ENCODE peak calls at places on chromosomes 12 and 14, in ten cellular contexts. One of them, this sample, is unnamed. For H3K4me1, the result is how much of the 10 kb centered on the place peaks cover.

GRCh38 chr12:116916714-116917114 is 6.0 kb downstream of the FBXW8 start:
- DNase-seq in esophagus squamous epithelium: no peak
- DNase-seq in prostate gland: no peak
- DNase-seq in neural progenitor cell: no peak
- DNase-seq in IMR-90: peak
- DNase-seq in right atrium auricular region: no peak
- DNase-seq in suprapubic skin: no peak
- DNase-seq in body of pancreas: peak
- DNase-seq in HCT116: peak
- DNase-seq in OCI-LY7: peak
- DNase-seq in this sample: no peak

GRCh38 chr12:57455374-57456144 is 452 bp downstream of the INHBE start:
- DNase-seq in esophagus squamous epithelium: no peak
- DNase-seq in prostate gland: no peak
- DNase-seq in neural progenitor cell: no peak
- DNase-seq in IMR-90: no peak
- DNase-seq in right atrium auricular region: no peak
- DNase-seq in suprapubic skin: no peak
- DNase-seq in body of pancreas: no peak
- DNase-seq in HCT116: no peak
- DNase-seq in OCI-LY7: no peak
- DNase-seq in this sample: no peak

GRCh38 chr12:75735853-75736252 is 224.4 kb upstream of the KRR1 start:
- DNase-seq in esophagus squamous epithelium: no peak
- DNase-seq in prostate gland: no peak
- DNase-seq in neural progenitor cell: no peak
- DNase-seq in IMR-90: no peak
- DNase-seq in right atrium auricular region: no peak
- DNase-seq in suprapubic skin: no peak
- DNase-seq in body of pancreas: peak
- DNase-seq in HCT116: no peak
- DNase-seq in OCI-LY7: no peak
- DNase-seq in this sample: no peak

GRCh38 chr14:30882431-30882830 is 8.1 kb downstream of the COCH start:
- DNase-seq in esophagus squamous epithelium: no peak
- DNase-seq in prostate gland: no peak
- DNase-seq in neural progenitor cell: no peak
- DNase-seq in IMR-90: no peak
- DNase-seq in right atrium auricular region: no peak
- DNase-seq in suprapubic skin: no peak
- DNase-seq in body of pancreas: no peak
- DNase-seq in HCT116: no peak
- DNase-seq in OCI-LY7: no peak
- DNase-seq in this sample: no peak

GRCh38 chr14:71705460-71705859 is 226.8 kb upstream of the RGS6 start:
- DNase-seq in esophagus squamous epithelium: no peak
- DNase-seq in prostate gland: no peak
- DNase-seq in neural progenitor cell: no peak
- DNase-seq in IMR-90: peak
- DNase-seq in right atrium auricular region: no peak
- DNase-seq in suprapubic skin: no peak
- DNase-seq in body of pancreas: no peak
- DNase-seq in HCT116: no peak
- DNase-seq in OCI-LY7: no peak
- DNase-seq in this sample: no peak

GRCh38 chr12:25056486-25057130 is 107.7 kb upstream of the BCAT1 start:
- DNase-seq in esophagus squamous epithelium: no peak
- DNase-seq in prostate gland: no peak
- DNase-seq in neural progenitor cell: no peak
- DNase-seq in IMR-90: no peak
- DNase-seq in right atrium auricular region: no peak
- DNase-seq in suprapubic skin: no peak
- DNase-seq in body of pancreas: no peak
- DNase-seq in HCT116: no peak
- DNase-seq in OCI-LY7: peak
- DNase-seq in this sample: no peak

GRCh38 chr14:51869426-51870113 is 9.2 kb downstream of the GNG2 start:
- DNase-seq in esophagus squamous epithelium: no peak
- DNase-seq in prostate gland: no peak
- DNase-seq in neural progenitor cell: no peak
- DNase-seq in IMR-90: no peak
- DNase-seq in right atrium auricular region: no peak
- DNase-seq in suprapubic skin: no peak
- DNase-seq in body of pancreas: no peak
- DNase-seq in HCT116: no peak
- DNase-seq in OCI-LY7: no peak
- DNase-seq in this sample: no peak

GRCh38 chr12:22110176-22110575 is 64.2 kb downstream of the CMAS start:
- DNase-seq in esophagus squamous epithelium: no peak
- DNase-seq in prostate gland: no peak
- DNase-seq in neural progenitor cell: no peak
- DNase-seq in IMR-90: no peak
- DNase-seq in right atrium auricular region: no peak
- DNase-seq in suprapubic skin: no peak
- DNase-seq in body of pancreas: no peak
- DNase-seq in HCT116: no peak
- DNase-seq in OCI-LY7: no peak
- DNase-seq in this sample: no peak

GRCh38 chr12:113678222-113678621 is 206.6 kb upstream of the LHX5 start:
- DNase-seq in esophagus squamous epithelium: no peak
- DNase-seq in prostate gland: no peak
- DNase-seq in neural progenitor cell: no peak
- DNase-seq in IMR-90: no peak
- DNase-seq in right atrium auricular region: no peak
- DNase-seq in suprapubic skin: no peak
- DNase-seq in body of pancreas: no peak
- DNase-seq in HCT116: no peak
- DNase-seq in OCI-LY7: no peak
- DNase-seq in this sample: no peak

GRCh38 chr12:109734219-109735000 is 20.8 kb downstream of the FAM222A start:
- DNase-seq in esophagus squamous epithelium: no peak
- DNase-seq in prostate gland: no peak
- DNase-seq in neural progenitor cell: peak
- DNase-seq in IMR-90: peak
- DNase-seq in right atrium auricular region: no peak
- DNase-seq in suprapubic skin: peak
- DNase-seq in body of pancreas: peak
- DNase-seq in HCT116: no peak
- DNase-seq in OCI-LY7: no peak
- DNase-seq in this sample: peak

GRCh38 chr12:50961708-50962107 is 9.4 kb downstream of the HIGD1C start:
- DNase-seq in esophagus squamous epithelium: no peak
- DNase-seq in prostate gland: no peak
- DNase-seq in neural progenitor cell: no peak
- DNase-seq in IMR-90: peak
- DNase-seq in right atrium auricular region: no peak
- DNase-seq in suprapubic skin: no peak
- DNase-seq in body of pancreas: no peak
- DNase-seq in HCT116: no peak
- DNase-seq in OCI-LY7: no peak
- DNase-seq in this sample: no peak

GRCh38 chr12:123763093-123763492 is 992 bp downstream of the DNAH10 start:
- DNase-seq in esophagus squamous epithelium: no peak
- DNase-seq in prostate gland: no peak
- DNase-seq in neural progenitor cell: peak
- DNase-seq in IMR-90: no peak
- DNase-seq in right atrium auricular region: no peak
- DNase-seq in suprapubic skin: no peak
- DNase-seq in body of pancreas: peak
- DNase-seq in HCT116: no peak
- DNase-seq in OCI-LY7: no peak
- DNase-seq in this sample: no peak

GRCh38 chr14:57391609-57392195 is 1.3 kb downstream of the NAA30 start:
- DNase-seq in esophagus squamous epithelium: no peak
- DNase-seq in prostate gland: no peak
- DNase-seq in neural progenitor cell: peak
- DNase-seq in IMR-90: peak
- DNase-seq in right atrium auricular region: no peak
- DNase-seq in suprapubic skin: no peak
- DNase-seq in body of pancreas: no peak
- DNase-seq in HCT116: no peak
- DNase-seq in OCI-LY7: peak
- DNase-seq in this sample: no peak

GRCh38 chr12:109057376-109057775 is 5.0 kb downstream of the USP30 start:
- DNase-seq in esophagus squamous epithelium: no peak
- DNase-seq in prostate gland: no peak
- DNase-seq in neural progenitor cell: no peak
- DNase-seq in IMR-90: no peak
- DNase-seq in right atrium auricular region: no peak
- DNase-seq in suprapubic skin: no peak
- DNase-seq in body of pancreas: no peak
- DNase-seq in HCT116: no peak
- DNase-seq in OCI-LY7: no peak
- DNase-seq in this sample: no peak

DNA sequence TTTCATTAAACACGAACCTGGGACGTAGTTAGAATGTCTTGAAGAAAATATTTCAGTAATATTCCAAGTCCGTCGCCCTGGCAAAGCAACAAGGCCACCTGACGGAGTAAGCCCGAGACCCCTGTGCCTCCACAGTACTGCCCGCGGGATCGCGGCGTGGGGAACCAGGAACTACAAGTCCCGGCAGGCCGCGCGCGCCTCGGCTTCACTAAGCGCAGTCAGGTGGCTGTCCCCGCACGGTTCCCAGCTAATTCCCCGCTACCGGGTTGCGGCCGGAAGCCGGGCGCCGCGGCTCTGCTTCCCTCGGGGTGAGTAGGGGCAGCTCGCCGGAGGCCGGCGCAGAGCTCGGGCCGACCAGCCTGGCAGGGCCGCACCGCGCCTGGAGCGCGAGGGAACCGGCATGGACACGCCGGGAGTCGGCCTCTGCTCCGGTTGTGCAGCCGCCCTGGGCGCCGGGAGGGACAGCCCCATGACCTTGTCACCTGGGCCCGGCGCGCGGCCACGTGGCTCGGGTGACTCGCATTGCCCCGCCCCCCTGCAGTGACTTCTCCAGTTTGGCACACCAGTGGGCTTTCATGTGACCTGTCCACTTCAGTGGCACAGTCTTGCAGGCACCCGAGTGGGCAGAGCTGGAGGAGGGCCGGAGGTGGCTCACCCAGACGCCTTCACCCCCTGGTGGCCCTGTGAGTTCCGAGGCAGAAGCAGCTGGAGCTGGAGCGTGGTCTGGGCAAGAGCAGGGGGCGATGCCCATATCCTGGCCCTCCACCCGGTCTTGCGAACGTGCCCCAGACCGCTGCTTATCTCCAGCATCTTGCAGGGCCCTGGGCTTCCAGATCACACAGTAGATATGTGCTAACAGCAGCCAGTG is at the start of gene ADCK1:
- DNase-seq in esophagus squamous epithelium: peak
- DNase-seq in prostate gland: peak
- DNase-seq in neural progenitor cell: peak
- DNase-seq in IMR-90: peak
- DNase-seq in right atrium auricular region: peak
- DNase-seq in suprapubic skin: peak
- DNase-seq in body of pancreas: peak
- DNase-seq in HCT116: peak
- DNase-seq in OCI-LY7: peak
- DNase-seq in this sample: peak
- TF ChIP-seq CTCF in esophagus squamous epithelium: no peak
- TF ChIP-seq CTCF in prostate gland: peak
- TF ChIP-seq CTCF in neural progenitor cell: peak
- TF ChIP-seq CTCF in IMR-90: peak
- TF ChIP-seq CTCF in right atrium auricular region: no peak
- TF ChIP-seq CTCF in suprapubic skin: peak
- TF ChIP-seq CTCF in body of pancreas: peak
- TF ChIP-seq CTCF in HCT116: peak
- TF ChIP-seq CTCF in OCI-LY7: peak
- TF ChIP-seq CTCF in this sample: peak

DNA sequence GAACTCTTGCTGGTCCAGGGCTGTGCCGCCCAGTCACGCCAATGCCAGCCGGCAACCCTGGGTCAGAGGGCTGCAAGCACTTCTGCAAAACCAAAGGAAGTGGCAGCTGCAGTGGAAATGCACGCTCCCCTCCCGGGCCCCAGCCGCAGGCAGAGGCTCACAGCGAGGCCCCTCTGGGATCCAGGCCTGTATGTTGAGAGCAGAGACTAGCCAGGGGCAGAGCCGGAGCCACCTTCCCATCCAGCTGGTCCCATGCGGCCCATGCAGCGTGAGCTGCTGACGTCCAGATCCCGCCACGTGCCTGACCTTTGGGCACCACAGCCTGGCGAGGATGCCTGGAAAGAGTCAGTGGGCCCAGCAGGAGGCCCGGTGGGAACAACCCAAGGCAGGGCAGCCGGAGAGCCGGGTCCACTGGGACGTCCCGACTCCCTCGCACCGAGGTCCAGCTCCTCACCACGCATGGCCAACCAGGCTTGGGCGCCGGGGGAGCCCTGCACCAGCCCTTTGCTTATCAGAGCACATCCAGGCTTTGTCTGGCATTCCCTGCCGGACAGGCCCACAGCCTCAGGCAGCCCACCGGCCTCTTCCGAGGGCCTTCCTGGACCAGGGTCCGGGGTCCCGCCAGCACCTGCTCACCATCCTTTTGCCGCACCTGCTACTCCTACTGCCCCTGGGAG is 4.3 kb downstream of the GPR132 start:
- DNase-seq in esophagus squamous epithelium: no peak
- DNase-seq in prostate gland: no peak
- DNase-seq in neural progenitor cell: no peak
- DNase-seq in IMR-90: no peak
- DNase-seq in right atrium auricular region: no peak
- DNase-seq in suprapubic skin: no peak
- DNase-seq in body of pancreas: peak
- DNase-seq in HCT116: no peak
- DNase-seq in OCI-LY7: peak
- DNase-seq in this sample: peak
- H3K4me1 ChIP-seq in esophagus squamous epithelium: under half
- H3K4me1 ChIP-seq in prostate gland: under half
- H3K4me1 ChIP-seq in neural progenitor cell: under half
- H3K4me1 ChIP-seq in IMR-90: under half
- H3K4me1 ChIP-seq in right atrium auricular region: under half
- H3K4me1 ChIP-seq in suprapubic skin: under half
- H3K4me1 ChIP-seq in body of pancreas: under half
- H3K4me1 ChIP-seq in HCT116: under half
- H3K4me1 ChIP-seq in OCI-LY7: under half
- H3K4me1 ChIP-seq in this sample: under half

GRCh38 chr12:561116-561705 is 101.5 kb downstream of the B4GALNT3 start:
- DNase-seq in esophagus squamous epithelium: no peak
- DNase-seq in prostate gland: no peak
- DNase-seq in neural progenitor cell: no peak
- DNase-seq in IMR-90: no peak
- DNase-seq in right atrium auricular region: no peak
- DNase-seq in suprapubic skin: no peak
- DNase-seq in body of pancreas: no peak
- DNase-seq in HCT116: no peak
- DNase-seq in OCI-LY7: no peak
- DNase-seq in this sample: peak
- H3K4me3 ChIP-seq in esophagus squamous epithelium: no peak
- H3K4me3 ChIP-seq in prostate gland: no peak
- H3K4me3 ChIP-seq in neural progenitor cell: no peak
- H3K4me3 ChIP-seq in IMR-90: no peak
- H3K4me3 ChIP-seq in right atrium auricular region: no peak
- H3K4me3 ChIP-seq in suprapubic skin: peak
- H3K4me3 ChIP-seq in body of pancreas: no peak
- H3K4me3 ChIP-seq in HCT116: no peak
- H3K4me3 ChIP-seq in OCI-LY7: no peak
- H3K4me3 ChIP-seq in this sample: no peak

DNA sequence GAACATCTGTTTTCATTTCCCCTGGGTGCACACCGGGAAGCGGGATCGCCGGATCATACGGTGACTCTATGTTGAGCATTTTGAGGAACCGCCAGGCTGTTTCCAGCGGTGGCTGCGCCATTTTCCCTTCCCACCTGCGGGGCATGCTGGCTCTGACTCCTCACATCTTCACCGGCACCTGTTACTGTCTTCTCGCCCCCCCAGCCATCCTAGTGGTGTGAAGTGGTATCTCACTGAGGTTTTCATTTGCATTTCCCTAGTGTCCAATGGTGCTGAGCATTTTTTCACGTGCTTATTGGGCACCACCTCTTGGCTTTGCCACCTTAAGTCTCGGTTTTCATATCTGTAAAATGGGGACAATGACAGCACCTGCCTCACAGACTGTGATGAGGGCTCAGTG is 44.1 kb upstream of the EML1 start:
- DNase-seq in esophagus squamous epithelium: no peak
- DNase-seq in prostate gland: no peak
- DNase-seq in neural progenitor cell: peak
- DNase-seq in IMR-90: no peak
- DNase-seq in right atrium auricular region: no peak
- DNase-seq in suprapubic skin: no peak
- DNase-seq in body of pancreas: no peak
- DNase-seq in HCT116: no peak
- DNase-seq in OCI-LY7: no peak
- DNase-seq in this sample: no peak
- TF ChIP-seq CTCF in esophagus squamous epithelium: no peak
- TF ChIP-seq CTCF in prostate gland: no peak
- TF ChIP-seq CTCF in neural progenitor cell: peak
- TF ChIP-seq CTCF in IMR-90: peak
- TF ChIP-seq CTCF in right atrium auricular region: no peak
- TF ChIP-seq CTCF in suprapubic skin: peak
- TF ChIP-seq CTCF in body of pancreas: no peak
- TF ChIP-seq CTCF in HCT116: peak
- TF ChIP-seq CTCF in OCI-LY7: peak
- TF ChIP-seq CTCF in this sample: no peak